ENCODE peak calls at places on chromosomes 3 and 15, in six cellular contexts. One of them, this sample, is unnamed.

GRCh38 chr3:10116138-10116460 is 624 bp downstream of the BRK1 start:
- DNase-seq in GM12878: no peak
- DNase-seq in K562: peak; percentile 40
- DNase-seq in H1: no peak
- DNase-seq in HepG2: peak; percentile 28
- DNase-seq in HCT116: no peak
- DNase-seq in this sample: no peak

GRCh38 chr3:19934098-19934566 is at the start of gene EFHB:
- DNase-seq in K562: peak; percentile 82
- DNase-seq in HepG2: peak; percentile 39
- DNase-seq in H1: peak; percentile 27
- DNase-seq in HCT116: peak; percentile 39
- DNase-seq in GM12878: no peak
- DNase-seq in this sample: peak; percentile 47

GRCh38 chr3:195692781-195693427 is 27.9 kb upstream of the MUC20 start:
- DNase-seq in HCT116: no peak
- DNase-seq in HepG2: no peak
- DNase-seq in K562: peak; percentile 14
- DNase-seq in GM12878: no peak
- DNase-seq in H1: no peak
- DNase-seq in this sample: no peak

GRCh38 chr15:46111730-46112129 is 476.9 kb downstream of the SQOR start:
- DNase-seq in H1: no peak
- DNase-seq in K562: no peak
- DNase-seq in GM12878: no peak
- DNase-seq in HepG2: no peak
- DNase-seq in HCT116: no peak
- DNase-seq in this sample: no peak

GRCh38 chr3:48464713-48465221 is 18.2 kb downstream of the ATRIP start:
- DNase-seq in HCT116: no peak
- DNase-seq in HepG2: no peak
- DNase-seq in K562: no peak
- DNase-seq in GM12878: no peak
- DNase-seq in H1: no peak
- DNase-seq in this sample: no peak

GRCh38 chr15:76875911-76876310 is 29.2 kb downstream of the SCAPER start:
- DNase-seq in HepG2: no peak
- DNase-seq in H1: no peak
- DNase-seq in K562: no peak
- DNase-seq in HCT116: no peak
- DNase-seq in GM12878: no peak
- DNase-seq in this sample: no peak

GRCh38 chr3:130935761-130936160 is 41.9 kb downstream of the ATP2C1 start:
- DNase-seq in K562: no peak
- DNase-seq in HepG2: no peak
- DNase-seq in H1: no peak
- DNase-seq in GM12878: no peak
- DNase-seq in HCT116: no peak
- DNase-seq in this sample: no peak

GRCh38 chr15:92205255-92205739 is 188.4 kb upstream of the ST8SIA2 start:
- DNase-seq in K562: no peak
- DNase-seq in H1: no peak
- DNase-seq in HepG2: peak; percentile 3
- DNase-seq in HCT116: no peak
- DNase-seq in GM12878: no peak
- DNase-seq in this sample: no peak

GRCh38 chr15:45088801-45089711 is 24.9 kb downstream of the DUOX2 start:
- DNase-seq in H1: no peak
- DNase-seq in HCT116: no peak
- DNase-seq in K562: no peak
- DNase-seq in GM12878: no peak
- DNase-seq in HepG2: peak; percentile 36
- DNase-seq in this sample: no peak

GRCh38 chr3:29261119-29261518 is 19.8 kb upstream of the RBMS3 start:
- DNase-seq in HepG2: no peak
- DNase-seq in K562: no peak
- DNase-seq in H1: no peak
- DNase-seq in HCT116: no peak
- DNase-seq in GM12878: no peak
- DNase-seq in this sample: no peak

GRCh38 chr15:74906193-74906449 is 530 bp downstream of the FAM219B start:
- DNase-seq in K562: no peak
- DNase-seq in GM12878: no peak
- DNase-seq in H1: no peak
- DNase-seq in HepG2: no peak
- DNase-seq in HCT116: no peak
- DNase-seq in this sample: no peak

GRCh38 chr15:91465696-91466095 is 365.6 kb downstream of the SV2B start:
- DNase-seq in H1: no peak
- DNase-seq in HepG2: no peak
- DNase-seq in HCT116: no peak
- DNase-seq in GM12878: no peak
- DNase-seq in K562: no peak
- DNase-seq in this sample: no peak

GRCh38 chr15:52496776-52497470 is 31.8 kb downstream of the MYO5A start:
- DNase-seq in K562: no peak
- DNase-seq in GM12878: no peak
- DNase-seq in H1: no peak
- DNase-seq in HCT116: peak; percentile 49
- DNase-seq in HepG2: no peak
- DNase-seq in this sample: no peak

GRCh38 chr3:195900426-195901355 is 7.7 kb downstream of the TNK2 start:
- DNase-seq in HepG2: peak; percentile 83
- DNase-seq in K562: no peak
- DNase-seq in HCT116: no peak
- DNase-seq in H1: no peak
- DNase-seq in GM12878: no peak
- DNase-seq in this sample: no peak

GRCh38 chr15:76576526-76577279 is 240.1 kb downstream of the ISL2 start:
- DNase-seq in HCT116: no peak
- DNase-seq in K562: no peak
- DNase-seq in GM12878: peak; percentile 21
- DNase-seq in HepG2: peak; percentile 75
- DNase-seq in H1: no peak
- DNase-seq in this sample: no peak

GRCh38 chr3:107220538-107220937 is 156.7 kb upstream of the CCDC54 start:
- DNase-seq in K562: no peak
- DNase-seq in GM12878: no peak
- DNase-seq in HCT116: no peak
- DNase-seq in HepG2: no peak
- DNase-seq in H1: no peak
- DNase-seq in this sample: no peak

GRCh38 chr3:108432431-108432830 is 78.0 kb downstream of the MYH15 start:
- DNase-seq in H1: no peak
- DNase-seq in HCT116: no peak
- DNase-seq in GM12878: no peak
- DNase-seq in HepG2: no peak
- DNase-seq in K562: no peak
- DNase-seq in this sample: no peak

GRCh38 chr15:67796196-67796699 is 29.1 kb upstream of the SKOR1 start:
- DNase-seq in HCT116: no peak
- DNase-seq in GM12878: no peak
- DNase-seq in H1: no peak
- DNase-seq in HepG2: no peak
- DNase-seq in K562: no peak
- DNase-seq in this sample: no peak

GRCh38 chr3:79994397-79994796 is 226.6 kb upstream of the ROBO1 start:
- DNase-seq in H1: no peak
- DNase-seq in HCT116: no peak
- DNase-seq in HepG2: no peak
- DNase-seq in GM12878: no peak
- DNase-seq in K562: no peak
- DNase-seq in this sample: no peak

GRCh38 chr15:89167267-89168176 is 53.9 kb downstream of the RLBP1 start:
- DNase-seq in GM12878: peak; percentile 36
- DNase-seq in HepG2: peak; percentile 10
- DNase-seq in HCT116: peak; percentile 91
- DNase-seq in K562: peak; percentile 41
- DNase-seq in H1: no peak
- DNase-seq in this sample: no peak

GRCh38 chr3:126389112-126389791 is 5.5 kb upstream of the CFAP100 start:
- DNase-seq in H1: peak; percentile 86
- DNase-seq in GM12878: no peak
- DNase-seq in HepG2: peak; percentile 93
- DNase-seq in K562: peak; percentile 75
- DNase-seq in HCT116: peak; percentile 72
- DNase-seq in this sample: peak; percentile 92

GRCh38 chr3:149816986-149817385 is 4.0 kb downstream of the RNF13 start:
- DNase-seq in H1: no peak
- DNase-seq in HCT116: no peak
- DNase-seq in HepG2: no peak
- DNase-seq in K562: no peak
- DNase-seq in GM12878: no peak
- DNase-seq in this sample: no peak

GRCh38 chr3:12730511-12731234 is 28.4 kb downstream of the TMEM40 start:
- DNase-seq in HepG2: no peak
- DNase-seq in K562: no peak
- DNase-seq in GM12878: no peak
- DNase-seq in H1: no peak
- DNase-seq in HCT116: no peak
- DNase-seq in this sample: no peak
- TF ChIP-seq ZNF274 in HepG2: no peak
- TF ChIP-seq ZNF274 in K562: no peak
- TF ChIP-seq ZNF274 in GM12878: no peak
- TF ChIP-seq ZNF274 in H1: no peak
- TF ChIP-seq ZNF274 in HCT116: no peak
- TF ChIP-seq ZNF274 in this sample: no peak

DNA sequence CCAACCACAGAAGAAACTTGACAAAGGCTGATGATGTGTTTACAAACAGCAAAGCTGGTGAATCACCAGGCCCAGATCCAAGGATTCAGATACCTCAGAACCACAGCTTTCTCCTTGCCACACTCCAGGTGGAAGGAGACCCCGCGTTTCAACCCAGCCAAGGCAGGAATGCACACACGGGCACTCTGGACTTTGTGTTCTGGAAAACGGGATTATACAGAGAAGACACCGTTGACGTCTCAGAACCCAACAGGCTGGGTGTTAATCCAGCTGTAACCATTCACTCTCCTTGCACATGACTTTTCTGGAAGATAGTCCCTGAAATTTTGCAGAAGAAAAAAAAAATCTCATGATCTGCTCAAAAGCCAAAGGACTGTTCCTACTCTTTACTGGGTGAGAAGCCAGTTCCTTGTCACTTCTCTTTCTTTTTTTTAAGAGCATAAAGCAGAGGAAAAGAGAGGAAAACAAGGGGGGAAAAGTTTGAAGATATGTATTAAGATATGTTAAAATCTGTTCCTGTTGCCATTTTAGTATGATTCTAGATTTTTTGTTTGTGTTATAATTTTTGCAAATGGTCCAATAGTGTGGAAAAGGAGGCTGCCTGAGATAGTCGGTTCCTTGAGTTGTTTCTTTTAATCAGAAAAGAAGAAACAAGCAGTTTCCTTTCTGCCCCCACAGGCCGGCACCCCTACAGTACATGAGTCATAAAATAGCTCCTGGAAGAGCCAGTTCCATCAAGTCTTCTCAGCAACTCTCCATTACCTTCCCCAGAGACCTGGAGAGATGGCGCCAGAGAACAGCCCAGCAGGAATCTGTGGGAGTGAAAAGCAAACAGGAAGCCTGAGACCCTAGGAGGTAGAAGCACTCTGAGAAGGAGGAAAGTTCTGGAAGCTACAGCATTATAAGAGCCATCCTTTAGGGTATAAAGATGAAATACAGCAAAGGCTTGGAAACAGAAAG is 73.1 kb downstream of the RORA start:
- DNase-seq in K562: peak; percentile 6
- DNase-seq in HepG2: no peak
- DNase-seq in HCT116: no peak
- DNase-seq in GM12878: no peak
- DNase-seq in H1: no peak
- DNase-seq in this sample: peak; percentile 59
- TF ChIP-seq ZNF274 in K562: no peak
- TF ChIP-seq ZNF274 in HepG2: no peak
- TF ChIP-seq ZNF274 in HCT116: no peak
- TF ChIP-seq ZNF274 in GM12878: no peak
- TF ChIP-seq ZNF274 in H1: no peak
- TF ChIP-seq ZNF274 in this sample: no peak

GRCh38 chr15:96336045-96336642 is 5.6 kb downstream of the NR2F2 start:
- DNase-seq in HepG2: no peak
- DNase-seq in K562: peak; percentile 38
- DNase-seq in H1: no peak
- DNase-seq in GM12878: no peak
- DNase-seq in HCT116: no peak
- DNase-seq in this sample: no peak
- TF ChIP-seq ZNF274 in HepG2: no peak
- TF ChIP-seq ZNF274 in K562: no peak
- TF ChIP-seq ZNF274 in H1: no peak
- TF ChIP-seq ZNF274 in GM12878: no peak
- TF ChIP-seq ZNF274 in HCT116: no peak
- TF ChIP-seq ZNF274 in this sample: no peak

GRCh38 chr15:22262613-22263020 is 182.3 kb downstream of the OR4M2 start:
- DNase-seq in GM12878: no peak
- DNase-seq in H1: no peak
- DNase-seq in HCT116: no peak
- DNase-seq in HepG2: no peak
- DNase-seq in K562: no peak
- DNase-seq in this sample: no peak
- TF ChIP-seq ZNF274 in GM12878: no peak
- TF ChIP-seq ZNF274 in H1: no peak
- TF ChIP-seq ZNF274 in HCT116: no peak
- TF ChIP-seq ZNF274 in HepG2: no peak
- TF ChIP-seq ZNF274 in K562: no peak
- TF ChIP-seq ZNF274 in this sample: no peak

DNA sequence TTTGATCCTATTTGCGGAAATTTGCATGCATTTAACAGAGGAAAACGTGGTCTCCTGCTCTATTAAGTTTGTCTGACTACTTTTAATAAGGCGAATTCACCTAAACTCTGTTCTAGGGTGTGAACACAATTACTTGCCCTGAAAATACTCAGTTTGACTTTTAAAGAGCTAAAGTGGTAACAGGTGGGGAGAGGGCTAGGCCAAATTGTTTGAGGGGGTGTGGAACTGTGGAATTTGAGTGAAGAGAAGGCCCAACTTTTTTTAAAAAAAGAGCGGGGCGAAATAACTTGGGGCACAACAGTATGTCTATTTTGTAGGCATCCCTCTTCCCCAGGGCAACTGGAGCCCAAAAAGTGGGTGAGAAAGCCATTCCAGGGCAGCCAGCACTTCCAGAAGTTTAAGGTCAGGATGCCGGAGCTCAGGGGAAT is 580 bp upstream of the FXR1 start:
- DNase-seq in HCT116: no peak
- DNase-seq in K562: no peak
- DNase-seq in GM12878: no peak
- DNase-seq in HepG2: no peak
- DNase-seq in H1: no peak
- DNase-seq in this sample: no peak
- TF ChIP-seq ZNF274 in HCT116: no peak
- TF ChIP-seq ZNF274 in K562: no peak
- TF ChIP-seq ZNF274 in GM12878: no peak
- TF ChIP-seq ZNF274 in HepG2: no peak
- TF ChIP-seq ZNF274 in H1: no peak
- TF ChIP-seq ZNF274 in this sample: no peak

GRCh38 chr3:58356054-58356453 is 23.4 kb downstream of the PXK start:
- DNase-seq in K562: no peak
- DNase-seq in GM12878: no peak
- DNase-seq in HCT116: no peak
- DNase-seq in HepG2: no peak
- DNase-seq in H1: no peak
- DNase-seq in this sample: no peak
- TF ChIP-seq ZNF274 in K562: no peak
- TF ChIP-seq ZNF274 in GM12878: no peak
- TF ChIP-seq ZNF274 in HCT116: no peak
- TF ChIP-seq ZNF274 in HepG2: no peak
- TF ChIP-seq ZNF274 in H1: no peak
- TF ChIP-seq ZNF274 in this sample: no peak

GRCh38 chr3:151327571-151328198 is 1.7 kb downstream of the P2RY13 start:
- DNase-seq in K562: no peak
- DNase-seq in HepG2: no peak
- DNase-seq in H1: no peak
- DNase-seq in HCT116: no peak
- DNase-seq in GM12878: no peak
- DNase-seq in this sample: no peak
- TF ChIP-seq ZNF274 in K562: no peak
- TF ChIP-seq ZNF274 in HepG2: no peak
- TF ChIP-seq ZNF274 in H1: no peak
- TF ChIP-seq ZNF274 in HCT116: no peak
- TF ChIP-seq ZNF274 in GM12878: no peak
- TF ChIP-seq ZNF274 in this sample: no peak

This sample was measured in NT2/D1.